ENCODE peak calls at places on chromosomes 11 and 22, in eight cellular contexts. F is T-cell; D is LHCN-M2; M is naive B cell; K is activated naive CD8-positive, alpha-beta T cell treated with anti-CD3 and anti-CD28 coated beads, Interleukin-2, amount 10 ng/mL, durations not matched to agents 7 days and 5 days; I is AML-193; E is cardiac muscle cell; Y is lower lobe of right lung. W is an unnamed sample.

GRCh38 chr11:69218946-69219720 is 63.4 kb downstream of the SMIM38 start:
- DNase-seq in K (no peak), E (no peak), F (no peak), D (no peak), I (no peak), M (no peak), Y (no peak), W (no peak)

GRCh38 chr22:26131755-26132154 is 37.5 kb upstream of the SEZ6L start:
- DNase-seq in I (no peak), M (no peak), K (no peak), D (no peak), Y (no peak), E (no peak), F (no peak), W (no peak)

GRCh38 chr11:73151371-73151870 is 9.3 kb upstream of the FCHSD2 start:
- DNase-seq in M (no peak), Y (no peak), I (no peak), F (no peak), K (no peak), E (no peak), D (peak), W (no peak)

GRCh38 chr11:91066648-91067047 is 843.8 kb upstream of the CHORDC1 start:
- DNase-seq in I (no peak), Y (no peak), K (no peak), M (no peak), D (no peak), F (no peak), E (no peak), W (no peak)

GRCh38 chr11:74460481-74461154 is 6.7 kb downstream of the KCNE3 start:
- DNase-seq in K (no peak), I (peak), M (no peak), F (no peak), E (peak), D (no peak), Y (no peak), W (no peak)

GRCh38 chr22:47401976-47402770 is 639.7 kb downstream of the TBC1D22A start:
- DNase-seq in I (no peak), D (no peak), Y (no peak), K (no peak), E (peak), F (no peak), M (no peak), W (no peak)

GRCh38 chr11:3224730-3225098 is 6.1 kb upstream of the MRGPRG start:
- DNase-seq in E (no peak), I (no peak), Y (no peak), M (no peak), F (no peak), K (no peak), D (no peak), W (no peak)

GRCh38 chr11:34682822-34683221 is 61.9 kb downstream of the EHF start:
- DNase-seq in E (peak), K (no peak), D (peak), M (no peak), Y (no peak), I (no peak), F (no peak), W (no peak)

GRCh38 chr11:14902650-14903350 is 10.8 kb upstream of the CYP2R1 start:
- DNase-seq in D (peak), I (no peak), Y (no peak), K (no peak), F (no peak), M (no peak), E (peak), W (no peak)

GRCh38 chr11:40290031-40290650 is 1169.3 kb downstream of the LRRC4C start:
- DNase-seq in D (no peak), E (no peak), F (no peak), K (no peak), Y (no peak), M (no peak), I (no peak), W (no peak)

GRCh38 chr11:116928102-116928777 is 90.8 kb upstream of the APOA1 start:
- DNase-seq in F (no peak), Y (no peak), K (no peak), D (no peak), E (peak), M (peak), I (peak), W (no peak)

GRCh38 chr11:45993438-45994064 is 71.1 kb downstream of the LARGE2 start:
- DNase-seq in K (no peak), F (no peak), E (peak), D (no peak), I (no peak), M (no peak), Y (no peak), W (peak)

GRCh38 chr22:26033071-26033470 is 136.2 kb upstream of the SEZ6L start:
- DNase-seq in K (no peak), I (no peak), F (no peak), M (no peak), E (no peak), Y (no peak), D (no peak), W (no peak)

GRCh38 chr11:43784866-43785265 is 95.8 kb upstream of the ALKBH3 start:
- DNase-seq in D (no peak), F (no peak), K (no peak), I (no peak), M (no peak), Y (no peak), E (no peak), W (no peak)

GRCh38 chr22:47678667-47679287 is 916.3 kb downstream of the TBC1D22A start:
- DNase-seq in F (no peak), K (no peak), D (no peak), M (no peak), I (no peak), Y (no peak), E (no peak), W (no peak)

GRCh38 chr11:22666700-22667439 is 459 bp downstream of the GAS2 start:
- DNase-seq in E (peak), F (no peak), Y (peak), D (no peak), I (no peak), K (peak), M (no peak), W (peak)

GRCh38 chr11:3103076-3103475 is 45.9 kb upstream of the CARS1 start:
- DNase-seq in F (no peak), I (no peak), M (no peak), E (no peak), Y (peak), K (peak), D (no peak), W (no peak)

GRCh38 chr11:64123102-64123434 is 42.8 kb downstream of the MACROD1 start:
- DNase-seq in K (no peak), Y (peak), D (no peak), I (no peak), E (no peak), F (no peak), M (no peak), W (peak)

GRCh38 chr11:48103621-48104561 is 112.7 kb upstream of the OR4B1 start:
- DNase-seq in E (peak), K (no peak), Y (no peak), I (no peak), M (no peak), D (no peak), F (no peak), W (no peak)

GRCh38 chr22:24189249-24190158 is 8.2 kb downstream of the SUSD2 start:
- DNase-seq in D (peak), F (peak), K (peak), E (peak), Y (peak), M (no peak), I (peak), W (peak)

GRCh38 chr11:13207665-13208594 is 69.7 kb upstream of the BMAL1 start:
- DNase-seq in I (peak), K (no peak), Y (peak), M (no peak), D (peak), F (peak), E (peak), W (peak)

GRCh38 chr11:8772571-8772970 is 90.0 kb downstream of the RPL27A start:
- DNase-seq in K (no peak), D (no peak), F (no peak), Y (no peak), E (no peak), M (no peak), I (no peak), W (no peak)

GRCh38 chr22:31179345-31179744 is 19.4 kb downstream of the RNF185 start:
- DNase-seq in D (no peak), Y (no peak), F (no peak), M (no peak), K (no peak), E (no peak), I (no peak), W (no peak)